ENCODE peak calls at places on chromosome 2, in four cellular contexts. U is K562, A is H1, L is GM12878. F is an unnamed sample.

GRCh38 chr2:181130686-181131085 is 150.3 kb downstream of the UBE2E3 start:
- DNase-seq in U (no peak), L (no peak), A (no peak), F (no peak)

GRCh38 chr2:228722311-228722710 is 540.8 kb upstream of the SPHKAP start:
- DNase-seq in U (no peak), A (no peak), L (no peak), F (no peak)

GRCh38 chr2:241680827-241681599 is 5.6 kb downstream of the DTYMK start:
- DNase-seq in U (no peak), A (no peak), L (no peak), F (no peak)

GRCh38 chr2:23399674-23400261 is 14.8 kb downstream of the KLHL29 start:
- DNase-seq in L (peak; percentile 64), U (no peak), A (no peak), F (no peak)

GRCh38 chr2:9692392-9693137 is 61.8 kb upstream of the YWHAQ start:
- DNase-seq in A (peak; percentile 56), L (no peak), U (no peak), F (no peak)

GRCh38 chr2:60641866-60642788 is 88.7 kb upstream of the BCL11A start:
- DNase-seq in A (peak; percentile 47), L (no peak), U (peak; percentile 46), F (peak; percentile 45)

GRCh38 chr2:45953376-45954050 is 302.0 kb downstream of the PRKCE start:
- DNase-seq in L (no peak), U (no peak), A (no peak), F (no peak)

GRCh38 chr2:141942006-141942789 is 188.6 kb downstream of the LRP1B start:
- DNase-seq in U (no peak), L (no peak), A (no peak), F (peak; percentile 2)

GRCh38 chr2:196170202-196170680 is 1.1 kb downstream of the STK17B start:
- DNase-seq in A (no peak), U (peak; percentile 23), L (no peak), F (no peak)

GRCh38 chr2:219697811-219698683 is 70.6 kb downstream of the SLC4A3 start:
- DNase-seq in L (no peak), A (no peak), U (no peak), F (no peak)

GRCh38 chr2:219692521-219692920 is 65.1 kb downstream of the SLC4A3 start:
- DNase-seq in A (no peak), L (no peak), U (no peak), F (no peak)

GRCh38 chr2:219699440-219699821 is 72.0 kb downstream of the SLC4A3 start:
- DNase-seq in U (no peak), A (no peak), L (no peak), F (no peak)

GRCh38 chr2:219691551-219691950 is 64.1 kb downstream of the SLC4A3 start:
- DNase-seq in L (no peak), U (no peak), A (no peak), F (no peak)

DNA sequence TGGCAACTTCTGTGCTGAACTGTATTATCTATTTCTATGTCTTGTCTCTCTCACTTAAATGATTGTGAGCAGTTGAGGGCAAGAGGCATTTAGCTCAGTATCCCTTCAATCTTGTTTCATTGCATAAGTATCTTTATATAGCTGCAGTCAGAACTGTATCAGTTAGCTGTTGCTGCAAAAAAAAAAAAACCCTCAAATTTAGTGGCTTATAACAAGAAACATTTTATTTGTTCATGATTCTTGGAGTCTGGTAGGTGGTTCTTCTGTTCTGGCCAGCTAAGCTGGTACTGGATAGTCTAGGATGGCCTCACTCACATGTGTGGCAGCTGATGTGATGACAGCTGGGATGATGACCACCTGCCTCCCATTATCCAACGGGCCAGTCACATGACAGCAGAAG is 67.7 kb downstream of the SLC4A3 start:
- DNase-seq in A (no peak), L (no peak), U (no peak), F (no peak)
- TF ChIP-seq EGR1 in A (no peak), L (no peak), U (no peak), F (no peak)

DNA sequence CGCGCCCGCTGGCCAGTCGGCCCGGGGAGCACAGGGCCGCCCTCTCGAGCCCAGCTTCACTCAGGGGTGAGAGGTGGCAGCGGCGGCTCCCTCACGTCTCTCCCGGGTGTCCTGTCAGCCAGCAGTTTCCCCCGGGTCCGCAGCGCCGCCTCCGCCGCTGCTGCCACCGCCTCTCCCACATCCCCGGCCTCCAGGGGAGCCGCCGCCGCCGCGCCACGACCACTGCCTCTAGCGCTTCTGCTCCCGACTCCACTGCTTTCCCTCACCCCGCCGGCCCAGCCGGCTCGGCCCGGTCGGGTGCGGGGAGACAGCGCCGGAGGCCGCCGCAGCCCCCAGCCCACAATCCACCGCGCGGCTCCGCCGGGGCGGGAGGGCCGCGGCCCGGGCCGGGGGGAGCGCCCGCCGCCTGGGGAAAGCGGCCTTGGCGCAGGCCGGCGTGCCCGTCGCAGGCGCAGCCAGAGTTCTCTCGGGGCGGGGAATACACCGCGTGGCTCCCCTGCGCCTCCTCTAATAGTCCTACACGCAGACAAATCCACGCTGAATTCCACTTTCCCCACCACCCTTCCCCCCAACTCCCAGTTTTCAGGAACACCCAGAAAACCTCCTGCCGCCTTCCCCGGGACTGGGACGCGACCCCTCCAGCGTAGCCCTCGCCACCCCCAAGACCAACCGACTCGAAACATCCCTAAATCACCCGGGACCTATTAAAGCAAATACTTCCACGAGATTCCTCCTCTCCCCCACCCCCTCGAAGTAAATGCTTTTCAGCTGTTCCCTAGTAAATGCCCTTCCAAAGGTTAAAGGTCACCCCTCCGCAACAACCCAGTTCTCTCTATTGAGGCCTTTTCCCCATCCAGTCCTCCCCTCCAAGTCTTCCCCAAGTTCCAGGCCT is at the start of gene VPS54:
- DNase-seq in U (peak; percentile 79), L (no peak), A (peak; percentile 80), F (peak; percentile 33)
- TF ChIP-seq JUND in U (no peak), L (no peak), A (no peak), F (no peak)

DNA sequence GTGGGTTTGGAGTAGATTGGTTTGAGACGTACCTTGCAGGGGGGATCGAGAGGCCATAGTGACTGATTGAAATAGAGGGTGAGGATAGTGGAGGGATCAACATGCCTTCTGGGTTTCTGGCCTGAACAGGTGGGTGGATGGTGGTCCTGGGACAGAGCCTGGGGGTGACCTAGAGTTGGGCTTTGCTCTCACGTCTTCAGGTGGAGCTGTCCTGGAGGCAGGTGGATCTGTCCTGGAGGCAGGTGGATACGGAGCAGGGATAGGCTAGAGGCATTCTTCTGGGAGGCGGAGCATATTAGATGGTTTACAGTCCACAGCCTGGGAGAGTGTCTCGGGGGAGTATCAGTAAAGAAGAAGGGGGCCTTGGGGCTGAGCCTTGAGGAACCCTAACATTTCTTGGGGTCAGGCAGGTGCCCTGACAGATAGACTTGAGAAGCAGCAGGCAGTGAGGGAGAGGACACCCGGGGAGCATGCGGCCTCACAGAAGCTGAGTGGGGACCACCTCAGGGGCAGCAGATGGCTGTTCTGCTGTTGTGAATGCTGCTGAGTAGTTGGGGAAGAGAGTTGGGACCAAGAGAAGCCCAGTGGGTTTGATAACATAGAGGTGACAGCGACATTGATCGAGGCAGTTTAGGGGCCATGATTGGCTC is 1.6 kb downstream of the CAPN10 start:
- DNase-seq in U (no peak), A (no peak), L (no peak), F (no peak)
- H3K9ac ChIP-seq in U (peak overlapping the region; percentile 63), A (no peak overlapping the region), L (peak overlapping the region; percentile 84), F (peak overlapping the region; percentile 91)

GRCh38 chr2:27809761-27810241 is 38.3 kb downstream of the MRPL33 start:
- DNase-seq in A (no peak), L (no peak), U (no peak), F (no peak)
- TF ChIP-seq EGR1 in A (no peak), L (no peak), U (no peak), F (no peak)

GRCh38 chr2:148987286-148987685 is 51.2 kb upstream of the LYPD6B start:
- DNase-seq in U (no peak), L (no peak), A (peak; percentile 28), F (no peak)
- TF ChIP-seq JUND in U (no peak), L (no peak), A (no peak), F (no peak)

GRCh38 chr2:117087565-117088291 is 726.8 kb upstream of the DDX18 start:
- DNase-seq in A (peak; percentile 54), L (no peak), U (no peak), F (no peak)

GRCh38 chr2:117091026-117091425 is 723.5 kb upstream of the DDX18 start:
- DNase-seq in A (no peak), L (no peak), U (no peak), F (no peak)

GRCh38 chr2:117085719-117086118 is 728.8 kb upstream of the DDX18 start:
- DNase-seq in A (no peak), L (no peak), U (no peak), F (no peak)

GRCh38 chr2:117091438-117091837 is 723.1 kb upstream of the DDX18 start:
- DNase-seq in A (no peak), U (no peak), L (no peak), F (no peak)
- H3K9ac ChIP-seq in A (no peak overlapping the region), U (no peak overlapping the region), L (no peak overlapping the region), F (no peak overlapping the region)

GRCh38 chr2:85164145-85164559 is 31.0 kb downstream of the TCF7L1 start:
- DNase-seq in A (no peak), L (no peak), U (no peak), F (no peak)
- TF ChIP-seq EGR1 in A (no peak), L (no peak), U (no peak), F (no peak)

DNA sequence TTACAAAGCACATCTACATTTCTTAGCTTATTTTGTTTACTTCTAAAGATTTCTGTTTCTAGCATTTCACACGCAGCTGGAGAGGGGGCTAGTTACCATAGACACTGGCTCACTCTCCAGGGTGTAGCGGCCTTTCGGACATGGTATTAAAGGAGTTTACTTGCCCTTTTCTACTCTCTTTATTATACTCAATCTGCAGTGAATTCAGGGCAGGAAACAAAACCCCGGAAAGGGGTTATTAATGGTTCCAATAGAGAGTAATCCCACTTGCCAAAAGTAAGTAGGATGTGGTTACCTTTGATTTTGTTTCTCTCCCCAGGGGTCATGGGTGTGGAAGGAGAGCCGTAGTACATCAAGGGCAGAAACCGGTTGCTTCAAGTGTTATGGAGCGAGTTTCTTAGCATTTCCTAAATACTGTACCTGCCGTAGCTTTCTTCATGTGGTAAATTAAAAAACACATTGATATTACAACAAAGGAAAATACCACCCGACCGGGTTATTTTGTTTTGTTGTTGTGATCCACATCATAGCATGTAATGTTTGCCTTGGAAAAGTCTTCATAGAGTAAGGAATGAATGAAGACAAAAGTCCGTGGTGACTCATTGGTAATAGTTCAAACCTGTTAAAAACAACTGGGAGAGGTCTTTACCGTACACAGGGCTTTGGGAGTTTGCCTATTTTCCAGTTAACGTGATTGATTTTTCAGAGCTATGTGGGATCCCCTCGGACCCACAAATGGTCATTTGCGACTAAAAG is 71.4 kb downstream of the SLC4A3 start:
- DNase-seq in L (no peak), U (no peak), A (no peak), F (peak; percentile 99)
- TF ChIP-seq JUND in L (no peak), U (no peak), A (no peak), F (no peak)

GRCh38 chr2:16330571-16331351 is 334.9 kb downstream of the CYRIA start:
- DNase-seq in A (peak; percentile 63), L (no peak), U (no peak), F (no peak)
- H3K9ac ChIP-seq in A (no peak overlapping the region), L (no peak overlapping the region), U (no peak overlapping the region), F (no peak overlapping the region)